ENCODE peak calls at places on chromosomes 4 and X, in eight cellular contexts. K is transverse colon; R is skeletal muscle cell; L is islet precursor cell; X is sciatic nerve; Z is T-cell; M is nephron progenitor cell; H is activated CD4-positive, alpha-beta T cell treated with anti-CD3 and anti-CD28 coated beads, Interleukin-2, amount 10 ng/mL, durations not matched to agents 24 days and 14 days. O is an unnamed sample.

GRCh38 chrX:53594354-53594753 is 92.2 kb downstream of the HUWE1 start:
- DNase-seq in K (no peak), R (peak; percentile 4), L (no peak), X (no peak), Z (no peak), M (no peak), H (no peak), O (no peak)

GRCh38 chr4:95528388-95528787 is 20.4 kb downstream of the UNC5C start:
- DNase-seq in K (no peak), R (no peak), L (peak; percentile 63), X (no peak), Z (no peak), M (no peak), H (no peak), O (no peak)

GRCh38 chr4:94582517-94582916 is 130.8 kb downstream of the PDLIM5 start:
- DNase-seq in K (no peak), R (no peak), L (no peak), X (no peak), Z (no peak), M (no peak), H (no peak), O (no peak)

GRCh38 chr4:19583827-19584569 is 667.7 kb upstream of the SLIT2 start:
- DNase-seq in K (no peak), R (peak; percentile 43), L (no peak), X (no peak), Z (no peak), M (no peak), H (no peak), O (no peak)

GRCh38 chr4:188781655-188782054 is 642.4 kb downstream of the TRIML1 start:
- DNase-seq in K (no peak), R (no peak), L (peak; percentile 71), X (no peak), Z (no peak), M (peak; percentile 14), H (no peak), O (no peak)

GRCh38 chr4:98905834-98906233 is 23.1 kb downstream of the EIF4E start:
- DNase-seq in K (no peak), R (no peak), L (no peak), X (no peak), Z (no peak), M (no peak), H (no peak), O (no peak)

GRCh38 chr4:140567722-140568121 is 1.0 kb downstream of the UCP1 start:
- DNase-seq in K (no peak), R (no peak), L (peak; percentile 70), X (no peak), Z (no peak), M (peak; percentile 58), H (no peak), O (peak; percentile 33)

GRCh38 chrX:74422576-74423288 is 1.4 kb downstream of the SLC16A2 start:
- DNase-seq in K (peak; percentile 35), R (no peak), L (peak; percentile 76), X (peak; percentile 69), Z (no peak), M (peak; percentile 67), H (peak; percentile 45), O (no peak)

GRCh38 chr4:99394913-99395312 is 40.2 kb downstream of the ADH7 start:
- DNase-seq in K (no peak), R (no peak), L (no peak), X (no peak), Z (no peak), M (no peak), H (no peak), O (no peak)

GRCh38 chr4:16464651-16465050 is 238.4 kb upstream of the TAPT1 start:
- DNase-seq in K (no peak), R (no peak), L (no peak), X (no peak), Z (no peak), M (no peak), H (no peak), O (no peak)

GRCh38 chr4:40662962-40663604 is 33.4 kb upstream of the RBM47 start:
- DNase-seq in K (no peak), R (peak; percentile 46), L (no peak), X (no peak), Z (no peak), M (no peak), H (no peak), O (peak; percentile 50)

GRCh38 chrX:30863969-30864368 is 25.1 kb downstream of the TAB3 start:
- DNase-seq in K (no peak), R (no peak), L (no peak), X (no peak), Z (no peak), M (no peak), H (no peak), O (no peak)

GRCh38 chrX:13091111-13091765 is 46.8 kb upstream of the FAM9C start:
- DNase-seq in K (no peak), R (no peak), L (no peak), X (no peak), Z (no peak), M (no peak), H (no peak), O (no peak)

GRCh38 chr4:25370242-25370641 is 6.8 kb upstream of the ANAPC4 start:
- DNase-seq in K (no peak), R (no peak), L (no peak), X (no peak), Z (no peak), M (no peak), H (no peak), O (no peak)

GRCh38 chr4:158295053-158295452 is 84.8 kb downstream of the TMEM144 start:
- DNase-seq in K (no peak), R (no peak), L (no peak), X (no peak), Z (no peak), M (no peak), H (no peak), O (peak; percentile 70)

GRCh38 chrX:20204354-20204753 is 62.4 kb downstream of the RPS6KA3 start:
- DNase-seq in K (no peak), R (no peak), L (no peak), X (no peak), Z (no peak), M (no peak), H (no peak), O (no peak)

GRCh38 chrX:68868902-68869800 is 40.3 kb downstream of the EFNB1 start:
- DNase-seq in K (peak; percentile 56), R (no peak), L (no peak), X (no peak), Z (no peak), M (no peak), H (no peak), O (no peak)

GRCh38 chr4:21802406-21802805 is 146.2 kb downstream of the KCNIP4 start:
- DNase-seq in K (no peak), R (no peak), L (no peak), X (no peak), Z (no peak), M (no peak), H (no peak), O (peak; percentile 47)

GRCh38 chr4:2673157-2673556 is 83.0 kb downstream of the TNIP2 start:
- DNase-seq in K (no peak), R (no peak), L (no peak), X (no peak), Z (no peak), M (no peak), H (no peak), O (no peak)

GRCh38 chr4:185836268-185837084 is 24.5 kb upstream of the SORBS2 start:
- DNase-seq in K (no peak), R (no peak), L (no peak), X (no peak), Z (no peak), M (no peak), H (no peak), O (no peak)

GRCh38 chr4:85725727-85726170 is 250.8 kb downstream of the ARHGAP24 start:
- DNase-seq in K (peak; percentile 8), R (no peak), L (no peak), X (no peak), Z (no peak), M (no peak), H (no peak), O (no peak)

GRCh38 chr4:4457803-4458550 is 71.1 kb downstream of the NSG1 start:
- DNase-seq in K (no peak), R (no peak), L (peak; percentile 92), X (no peak), Z (no peak), M (no peak), H (no peak), O (no peak)

GRCh38 chrX:97639526-97639925 is 755.8 kb downstream of the RPA4 start:
- DNase-seq in K (no peak), R (no peak), L (peak; percentile 79), X (no peak), Z (no peak), M (peak; percentile 8), H (no peak), O (no peak)

GRCh38 chr4:87071401-87071800 is 136.6 kb downstream of the AFF1 start:
- DNase-seq in K (peak; percentile 37), R (no peak), L (no peak), X (no peak), Z (no peak), M (no peak), H (no peak), O (no peak)

GRCh38 chr4:48420172-48420571 is 63.0 kb upstream of the SLC10A4 start:
- DNase-seq in K (no peak), R (no peak), L (peak; percentile 64), X (no peak), Z (no peak), M (no peak), H (no peak), O (peak; percentile 66)

GRCh38 chrX:100905620-100906019 is 23.1 kb downstream of the XKRX start:
- DNase-seq in K (no peak), R (no peak), L (no peak), X (no peak), Z (no peak), M (no peak), H (no peak), O (no peak)

GRCh38 chr4:128596115-128596514 is 213.4 kb upstream of the JADE1 start:
- DNase-seq in K (no peak), R (no peak), L (no peak), X (no peak), Z (no peak), M (peak; percentile 42), H (no peak), O (no peak)

GRCh38 chr4:6703786-6704185 is 5.9 kb downstream of the MRFAP1L1 start:
- DNase-seq in K (no peak), R (no peak), L (no peak), X (no peak), Z (no peak), M (no peak), H (no peak), O (peak; percentile 38)

GRCh38 chr4:80036949-80037348 is 36.1 kb downstream of the ANTXR2 start:
- DNase-seq in K (no peak), R (peak; percentile 83), L (no peak), X (no peak), Z (no peak), M (no peak), H (no peak), O (peak; percentile 69)

GRCh38 chr4:147787204-147787603 is 55.3 kb downstream of the ARHGAP10 start:
- DNase-seq in K (no peak), R (peak; percentile 65), L (peak; percentile 73), X (no peak), Z (no peak), M (no peak), H (no peak), O (no peak)

GRCh38 chr4:187236491-187236890 is 512.8 kb upstream of the FAT1 start:
- DNase-seq in K (no peak), R (peak; percentile 73), L (no peak), X (no peak), Z (no peak), M (no peak), H (no peak), O (peak; percentile 73)

GRCh38 chr4:24867766-24868296 is 45.0 kb downstream of the CCDC149 start:
- DNase-seq in K (no peak), R (no peak), L (no peak), X (no peak), Z (no peak), M (no peak), H (no peak), O (no peak)

GRCh38 chr4:176622251-176622968 is 170.3 kb downstream of the VEGFC start:
- DNase-seq in K (no peak), R (peak; percentile 69), L (no peak), X (no peak), Z (no peak), M (no peak), H (no peak), O (no peak)

GRCh38 chrX:111006119-111006518 is 89.9 kb upstream of the PAK3 start:
- DNase-seq in K (no peak), R (no peak), L (no peak), X (no peak), Z (no peak), M (no peak), H (no peak), O (no peak)

O was measured in trophoblast cell.